ENCODE peak calls at places on chromosome 15, in eight cellular contexts. A is AG09309, Y is upper lobe of left lung, M is heart left ventricle, S is brain microvascular endothelial cell, P is mammary epithelial cell, O is HFF-Myc, G is stomach. X is an unnamed sample.

GRCh38 chr15:92637621-92638020 is 18.0 kb downstream of the FAM174B start:
- DNase-seq in A (no peak), Y (peak; percentile 17), M (no peak), S (no peak), P (no peak), O (no peak), G (peak; percentile 25), X (no peak)

GRCh38 chr15:67194171-67195114 is 60.0 kb downstream of the AAGAB start:
- DNase-seq in A (no peak), Y (no peak), M (no peak), S (no peak), P (no peak), O (no peak), G (no peak), X (peak; percentile 13)

GRCh38 chr15:46853600-46853999 is 863.7 kb upstream of the SEMA6D start:
- DNase-seq in A (no peak), Y (no peak), M (no peak), S (no peak), P (no peak), O (no peak), G (no peak), X (no peak)

GRCh38 chr15:96585634-96586386 is 255.3 kb downstream of the NR2F2 start:
- DNase-seq in A (no peak), Y (no peak), M (no peak), S (no peak), P (no peak), O (no peak), G (no peak), X (peak; percentile 52)

GRCh38 chr15:85582076-85582718 is 201.8 kb downstream of the AKAP13 start:
- DNase-seq in A (no peak), Y (no peak), M (no peak), S (no peak), P (no peak), O (no peak), G (peak; percentile 37), X (peak; percentile 41)

GRCh38 chr15:55784284-55784683 is 41.3 kb upstream of the PRTG start:
- DNase-seq in A (no peak), Y (no peak), M (no peak), S (no peak), P (no peak), O (no peak), G (no peak), X (no peak)

GRCh38 chr15:29139540-29140459 is 129.8 kb downstream of the NSMCE3 start:
- DNase-seq in A (no peak), Y (peak; percentile 90), M (no peak), S (peak; percentile 20), P (no peak), O (no peak), G (peak; percentile 38), X (peak; percentile 63)

GRCh38 chr15:92082217-92082843 is 228.8 kb downstream of the SLCO3A1 start:
- DNase-seq in A (peak; percentile 31), Y (no peak), M (peak; percentile 74), S (peak; percentile 64), P (peak; percentile 57), O (peak; percentile 26), G (peak; percentile 54), X (peak; percentile 68)

GRCh38 chr15:41407341-41407740 is 5.0 kb upstream of the NDUFAF1 start:
- DNase-seq in A (no peak), Y (no peak), M (no peak), S (no peak), P (no peak), O (no peak), G (no peak), X (no peak)

GRCh38 chr15:72203507-72203837 is 5.9 kb upstream of the GRAMD2A start:
- DNase-seq in A (peak; percentile 76), Y (no peak), M (peak; percentile 77), S (peak; percentile 29), P (peak; percentile 98), O (peak; percentile 41), G (peak; percentile 68), X (peak; percentile 73)

GRCh38 chr15:93167291-93167690 is 78.3 kb upstream of the RGMA start:
- DNase-seq in A (no peak), Y (no peak), M (no peak), S (no peak), P (no peak), O (no peak), G (no peak), X (no peak)

DNA sequence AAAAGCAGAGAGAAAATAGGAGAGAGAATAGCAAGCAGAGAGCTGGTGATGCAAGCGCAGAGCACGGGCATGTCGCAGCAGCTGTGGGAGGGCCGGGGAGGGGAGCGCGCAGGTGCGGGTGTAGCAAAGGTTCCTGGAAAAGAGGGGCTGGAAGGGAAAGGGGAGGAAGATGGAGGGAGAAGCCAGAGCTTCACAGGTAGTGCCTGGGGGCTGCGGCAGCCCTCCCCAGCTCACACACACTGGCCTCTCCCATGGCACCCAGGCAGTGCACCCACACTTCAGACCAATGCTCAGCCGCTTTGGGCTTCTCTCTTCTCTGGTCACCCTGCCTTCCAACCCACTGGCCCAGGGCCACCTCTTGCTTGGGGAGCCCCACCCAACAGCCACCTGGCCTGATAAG is 72.1 kb downstream of the ADAMTS7 start:
- DNase-seq in A (no peak), Y (peak; percentile 54), M (no peak), S (no peak), P (no peak), O (no peak), G (no peak), X (no peak)
- TF ChIP-seq CTCF in A (no peak), Y (no peak), M (no peak), S (no peak), P (no peak), O (no peak), G (no peak), X (no peak)

GRCh38 chr15:100026041-100026440 is 292.8 kb upstream of the LYSMD4 start:
- DNase-seq in A (no peak), Y (no peak), M (no peak), S (no peak), P (no peak), O (no peak), G (no peak), X (no peak)

GRCh38 chr15:100029868-100030479 is 296.7 kb upstream of the LYSMD4 start:
- DNase-seq in A (no peak), Y (no peak), M (no peak), S (no peak), P (no peak), O (no peak), G (no peak), X (no peak)

GRCh38 chr15:100031665-100032357 is 298.6 kb upstream of the LYSMD4 start:
- DNase-seq in A (no peak), Y (no peak), M (no peak), S (no peak), P (no peak), O (no peak), G (no peak), X (no peak)

GRCh38 chr15:100030586-100031249 is 297.5 kb upstream of the LYSMD4 start:
- DNase-seq in A (peak; percentile 38), Y (no peak), M (no peak), S (peak; percentile 39), P (peak; percentile 39), O (no peak), G (no peak), X (peak; percentile 57)

GRCh38 chr15:100029045-100029444 is 295.8 kb upstream of the LYSMD4 start:
- DNase-seq in A (no peak), Y (no peak), M (no peak), S (no peak), P (no peak), O (no peak), G (no peak), X (no peak)
- H3K4me3 ChIP-seq in A (no peak overlapping the region), Y (no peak overlapping the region), M (no peak overlapping the region), S (no peak overlapping the region), P (no peak overlapping the region), O (no peak overlapping the region), G (no peak overlapping the region), X (no peak overlapping the region)

DNA sequence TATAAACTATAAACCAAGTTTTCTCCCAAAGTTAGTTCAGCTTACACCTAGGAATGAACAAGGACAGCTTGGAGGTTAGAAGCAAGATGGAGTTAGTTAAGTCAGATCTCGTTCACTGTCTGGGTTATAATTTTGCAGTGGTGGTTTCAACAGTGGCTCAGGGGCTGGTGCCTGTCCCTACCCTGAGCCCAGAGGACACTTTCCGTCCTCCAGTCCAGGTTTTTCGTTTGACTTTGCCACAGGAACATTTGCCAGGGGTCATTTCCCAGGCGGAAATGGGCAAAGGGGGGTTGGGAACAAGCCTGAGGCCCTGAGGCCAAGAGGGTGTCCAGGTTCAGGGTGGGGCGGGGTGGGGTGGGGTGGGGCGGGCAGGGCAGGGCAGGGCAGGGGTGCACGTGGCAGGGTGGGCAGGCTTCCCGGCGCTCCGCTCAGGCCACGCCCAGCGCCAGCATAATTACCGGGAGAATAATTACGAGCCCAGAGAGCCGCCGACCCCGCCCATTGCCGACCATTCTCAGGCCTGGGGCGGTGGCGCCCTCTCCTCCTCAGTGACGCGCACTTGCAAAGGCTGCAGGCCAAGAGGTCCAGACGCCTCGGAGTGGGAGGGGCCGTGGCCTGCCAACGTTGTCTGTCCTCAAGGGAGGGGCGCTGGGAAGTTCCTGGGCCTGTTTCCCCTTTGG is 70.4 kb downstream of the KLF13 start:
- DNase-seq in A (no peak), Y (peak; percentile 95), M (peak; percentile 95), S (peak; percentile 47), P (peak; percentile 89), O (peak; percentile 36), G (peak; percentile 95), X (peak; percentile 47)
- TF ChIP-seq CTCF in A (no peak), Y (no peak), M (peak; percentile 27), S (no peak), P (no peak), O (no peak), G (peak; percentile 10), X (no peak)

GRCh38 chr15:80777836-80778620 is 1.1 kb upstream of the CEMIP start:
- DNase-seq in A (no peak), Y (no peak), M (no peak), S (no peak), P (peak; percentile 59), O (no peak), G (no peak), X (peak; percentile 41)

GRCh38 chr15:80780416-80781221 is 1.4 kb downstream of the CEMIP start:
- DNase-seq in A (no peak), Y (peak; percentile 91), M (peak; percentile 78), S (peak; percentile 28), P (peak; percentile 48), O (no peak), G (peak; percentile 48), X (peak; percentile 67)

GRCh38 chr15:80778964-80779657 is at the start of gene CEMIP:
- DNase-seq in A (peak; percentile 71), Y (peak; percentile 96), M (peak; percentile 84), S (peak; percentile 61), P (peak; percentile 68), O (no peak), G (peak; percentile 82), X (peak; percentile 90)

GRCh38 chr15:80778621-80778963 is 578 bp upstream of the CEMIP start:
- DNase-seq in A (no peak), Y (no peak), M (no peak), S (no peak), P (no peak), O (no peak), G (no peak), X (no peak)

DNA sequence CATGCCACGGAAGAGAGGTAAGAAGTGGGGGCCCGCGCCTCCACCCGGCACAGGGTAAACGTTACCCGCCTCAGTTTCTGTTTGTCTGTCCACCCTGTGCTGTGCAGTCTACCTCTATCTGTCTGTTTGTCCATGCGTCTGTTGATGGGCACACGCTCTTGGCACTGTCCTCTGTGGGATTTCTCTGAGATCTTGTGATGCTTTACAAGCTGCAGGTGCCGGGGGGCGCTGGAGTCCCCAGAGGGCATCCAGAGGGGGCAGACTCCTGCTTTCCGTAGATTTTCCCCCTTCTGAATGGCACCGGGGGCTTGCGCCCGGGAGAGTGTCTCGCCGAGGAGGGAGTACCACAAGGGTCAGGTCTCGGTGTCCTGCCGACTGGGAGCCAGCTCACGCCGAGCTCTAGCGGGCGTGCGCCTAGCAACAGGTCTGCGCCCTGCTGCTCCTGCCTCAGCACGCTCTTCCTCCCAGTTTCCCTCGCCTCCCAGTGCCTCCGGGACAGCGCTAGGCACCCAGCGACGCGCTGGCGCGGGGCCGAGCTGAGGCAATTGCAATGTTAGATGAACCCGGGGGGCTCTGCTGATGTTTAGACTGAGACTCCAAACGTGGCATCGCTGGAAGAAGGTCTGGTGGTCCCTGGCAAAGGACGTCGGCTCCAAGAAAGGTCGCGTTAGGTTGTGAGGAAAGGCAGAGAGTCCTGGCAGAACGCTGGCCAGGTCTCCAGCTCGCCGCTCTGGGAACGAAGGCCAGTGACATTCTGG is 667 bp downstream of the CEMIP start:
- DNase-seq in A (no peak), Y (peak; percentile 88), M (no peak), S (no peak), P (peak; percentile 67), O (no peak), G (no peak), X (peak; percentile 62)
- H3K4me3 ChIP-seq in A (peak overlapping the region; percentile 79), Y (peak overlapping the region; percentile 60), M (peak overlapping the region; percentile 50), S (peak overlapping the region; percentile 59), P (peak overlapping the region; percentile 57), O (peak overlapping the region; percentile 56), G (peak overlapping the region; percentile 53), X (peak overlapping the region; percentile 68)